ENCODE peak calls at places on chromosomes 12 and 14, in seven cellular contexts. C is PC-9; I is IMR-90; K is sigmoid colon; U is ovary; G is CD8-positive, alpha-beta T cell; X is mesendoderm. S is an unnamed sample. For H3K4me1, the result is how much of the 10 kb centered on the place peaks cover.

GRCh38 chr14:93024493-93024892 is 91.2 kb downstream of the ITPK1 start:
- DNase-seq in K (no peak), I (no peak), C (no peak), G (no peak), U (no peak), X (no peak), S (no peak)

GRCh38 chr14:99793213-99794155 is at the start of gene EML1:
- DNase-seq in C (no peak), K (peak), I (peak), U (peak), X (peak), G (peak), S (no peak)

GRCh38 chr14:76312821-76313220 is 63.1 kb upstream of the ESRRB start:
- DNase-seq in X (no peak), U (no peak), C (no peak), G (no peak), I (no peak), K (peak), S (no peak)

GRCh38 chr12:6394398-6394797 is 10.4 kb downstream of the LTBR start:
- DNase-seq in C (no peak), I (no peak), X (no peak), K (no peak), G (no peak), U (no peak), S (no peak)

GRCh38 chr14:75979641-75980422 is 2.0 kb downstream of the TGFB3 start:
- DNase-seq in G (no peak), K (peak), I (no peak), C (no peak), X (no peak), U (peak), S (no peak)

GRCh38 chr12:31005944-31006361 is 67.7 kb upstream of the DDX11 start:
- DNase-seq in I (peak), K (peak), G (no peak), C (peak), X (peak), U (no peak), S (no peak)

GRCh38 chr12:60194682-60195081 is 598.9 kb downstream of the SLC16A7 start:
- DNase-seq in U (no peak), I (peak), X (peak), C (no peak), G (no peak), K (no peak), S (no peak)

GRCh38 chr12:32312049-32312670 is 87.2 kb upstream of the FGD4 start:
- DNase-seq in I (peak), K (no peak), X (peak), G (no peak), C (peak), U (no peak), S (no peak)

GRCh38 chr12:82242729-82243128 is 115.5 kb downstream of the CCDC59 start:
- DNase-seq in C (no peak), G (no peak), U (no peak), I (no peak), K (no peak), X (no peak), S (no peak)

GRCh38 chr12:76186507-76186906 is 102.0 kb upstream of the NAP1L1 start:
- DNase-seq in U (no peak), X (no peak), C (no peak), I (peak), G (no peak), K (no peak), S (no peak)

GRCh38 chr12:78977463-78977862 is 112.9 kb downstream of the SYT1 start:
- DNase-seq in K (no peak), G (no peak), X (no peak), I (no peak), U (no peak), C (no peak), S (no peak)

GRCh38 chr12:131351319-131352028 is 359.4 kb upstream of the SFSWAP start:
- DNase-seq in G (no peak), X (peak), U (no peak), C (no peak), I (no peak), K (no peak), S (no peak)

GRCh38 chr12:72511906-72512305 is 239.7 kb downstream of the TRHDE start:
- DNase-seq in U (no peak), X (peak), I (peak), G (no peak), K (no peak), C (no peak), S (no peak)

GRCh38 chr12:105041186-105041585 is 43.1 kb downstream of the ALDH1L2 start:
- DNase-seq in I (no peak), U (no peak), X (no peak), G (no peak), K (no peak), C (no peak), S (no peak)

GRCh38 chr12:131087991-131088700 is 134.4 kb downstream of the ADGRD1 start:
- DNase-seq in U (peak), K (peak), I (no peak), X (no peak), C (peak), G (no peak), S (no peak)

GRCh38 chr12:5565933-5566632 is 134.2 kb downstream of the NTF3 start:
- DNase-seq in U (no peak), K (no peak), G (no peak), C (no peak), I (peak), X (no peak), S (no peak)

GRCh38 chr12:2383276-2384028 is 330.7 kb downstream of the CACNA1C start:
- DNase-seq in K (no peak), U (no peak), G (no peak), X (peak), I (no peak), C (no peak), S (no peak)

GRCh38 chr14:64796369-64796768 is 83.3 kb downstream of the SPTB start:
- DNase-seq in G (no peak), C (no peak), U (no peak), K (no peak), X (no peak), I (no peak), S (no peak)

GRCh38 chr14:68143341-68143807 is 323.8 kb downstream of the RAD51B start:
- DNase-seq in I (peak), G (no peak), C (no peak), X (no peak), K (peak), U (peak), S (no peak)

GRCh38 chr12:81078469-81079196 is 754 bp downstream of the ACSS3 start:
- DNase-seq in K (no peak), U (peak), G (no peak), C (no peak), I (peak), X (peak), S (no peak)

GRCh38 chr12:18700254-18700653 is 37.6 kb downstream of the PLCZ1 start:
- DNase-seq in K (no peak), U (peak), I (peak), G (no peak), X (peak), C (no peak), S (peak)

GRCh38 chr14:22748691-22749090 is 17.8 kb upstream of the OXA1L start:
- DNase-seq in U (no peak), C (no peak), K (no peak), I (no peak), G (no peak), X (no peak), S (no peak)

GRCh38 chr12:54439521-54440255 is 20.6 kb upstream of the ITGA5 start:
- DNase-seq in X (peak), C (peak), I (peak), G (no peak), U (no peak), K (no peak), S (no peak)

GRCh38 chr14:49975286-49975685 is 82.4 kb downstream of the ARF6 start:
- DNase-seq in K (no peak), X (no peak), G (no peak), C (peak), I (peak), U (no peak), S (no peak)

GRCh38 chr12:85803923-85804322 is 32.3 kb downstream of the RASSF9 start:
- DNase-seq in K (no peak), I (no peak), U (no peak), C (no peak), X (no peak), G (no peak), S (no peak)

GRCh38 chr14:69877492-69877891 is 1.7 kb upstream of the SMOC1 start:
- DNase-seq in X (peak), U (no peak), K (no peak), G (no peak), I (peak), C (no peak), S (no peak)

GRCh38 chr12:39173689-39174088 is 268.3 kb upstream of the CPNE8 start:
- DNase-seq in K (no peak), X (no peak), C (no peak), G (no peak), I (no peak), U (no peak), S (no peak)

GRCh38 chr14:52840916-52841315 is 49.5 kb upstream of the GNPNAT1 start:
- DNase-seq in X (no peak), K (peak), C (no peak), I (peak), U (no peak), G (no peak), S (no peak)

GRCh38 chr14:22929104-22929847 is at the start of gene PRMT5:
- DNase-seq in I (peak), U (peak), X (peak), C (peak), K (peak), G (peak), S (peak)

GRCh38 chr14:51823706-51824105 is 36.7 kb upstream of the GNG2 start:
- DNase-seq in G (no peak), C (peak), U (no peak), K (no peak), X (no peak), I (peak), S (no peak)

GRCh38 chr14:93775158-93775557 is 13.1 kb downstream of the PRIMA1 start:
- DNase-seq in K (no peak), U (no peak), X (no peak), G (no peak), I (no peak), C (no peak), S (no peak)

DNA sequence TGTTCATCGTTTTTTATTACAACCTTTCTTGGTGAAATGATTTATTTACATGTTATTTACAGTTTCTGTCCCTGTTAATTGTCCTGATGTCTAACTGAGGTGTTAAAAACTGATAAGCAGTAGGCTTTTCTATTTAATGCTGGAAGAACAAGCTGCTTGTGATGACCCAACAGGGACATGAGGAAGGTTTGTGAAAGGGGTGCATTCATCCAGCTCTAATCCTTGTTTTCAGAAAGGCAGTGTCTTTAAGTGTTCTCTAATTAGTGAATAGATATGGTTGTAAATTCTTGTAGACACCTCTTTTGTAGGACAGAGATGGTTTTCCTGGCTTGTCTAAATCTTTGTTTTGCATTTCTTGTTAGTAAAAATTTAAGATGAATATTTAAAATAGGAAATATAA is 191.4 kb downstream of the FOXA1 start:
- DNase-seq in X (peak), G (no peak), C (no peak), U (no peak), K (no peak), I (no peak), S (no peak)
- H3K4me1 ChIP-seq in X (under half), G (under half), C (under half), U (under half), K (under half), I (under half), S (under half)

DNA sequence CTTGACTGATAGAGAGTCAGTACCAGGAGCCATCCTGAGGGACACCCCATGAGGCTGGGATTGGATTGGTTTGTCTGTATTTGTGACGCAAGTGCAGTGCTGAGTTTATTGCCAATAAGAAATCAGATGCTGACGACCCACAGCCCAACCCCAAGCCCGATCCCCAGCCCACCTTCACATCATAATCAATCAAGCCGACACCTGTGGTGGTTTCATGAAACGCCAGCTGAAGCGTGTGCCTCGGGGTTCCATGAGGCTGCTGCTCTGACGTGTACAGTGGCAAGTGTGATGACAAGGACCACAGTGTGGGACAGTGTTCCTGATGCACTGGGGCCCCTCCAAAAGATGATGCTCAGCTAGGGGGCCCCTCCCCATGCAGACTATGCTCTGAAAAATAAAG is 62.1 kb upstream of the C14orf180 start:
- DNase-seq in I (no peak), G (no peak), U (no peak), K (no peak), X (no peak), C (peak), S (no peak)
- H3K4me3 ChIP-seq in I (no peak), G (no peak), U (no peak), K (no peak), X (no peak), C (no peak), S (no peak)

GRCh38 chr12:52230364-52231281 is 2.4 kb upstream of the KRT7 start:
- DNase-seq in U (no peak), K (peak), G (no peak), X (peak), I (peak), C (peak), S (no peak)

GRCh38 chr12:52228931-52229330 is 4.1 kb upstream of the KRT7 start:
- DNase-seq in G (no peak), I (no peak), U (no peak), X (no peak), K (peak), C (peak), S (no peak)

GRCh38 chr12:52228366-52228765 is 4.7 kb upstream of the KRT7 start:
- DNase-seq in X (no peak), U (no peak), K (no peak), I (no peak), C (peak), G (no peak), S (no peak)

GRCh38 chr12:52231305-52232232 is 1.5 kb upstream of the KRT7 start:
- DNase-seq in G (no peak), K (peak), C (peak), X (no peak), U (no peak), I (no peak), S (no peak)

GRCh38 chr12:52229836-52230343 is 3.2 kb upstream of the KRT7 start:
- DNase-seq in U (no peak), C (no peak), K (peak), I (no peak), X (no peak), G (no peak), S (no peak)
- H3K4me1 ChIP-seq in U (under half), C (half or more), K (under half), I (under half), X (under half), G (under half), S (half or more)

GRCh38 chr12:4148418-4149056 is 125.0 kb upstream of the CCND2 start:
- DNase-seq in I (no peak), U (no peak), C (no peak), X (no peak), K (peak), G (peak), S (no peak)

GRCh38 chr12:4151362-4152121 is 122.0 kb upstream of the CCND2 start:
- DNase-seq in X (no peak), K (no peak), I (no peak), G (no peak), U (no peak), C (no peak), S (no peak)

GRCh38 chr12:4153343-4153892 is 120.1 kb upstream of the CCND2 start:
- DNase-seq in G (peak), I (no peak), C (no peak), U (no peak), X (peak), K (no peak), S (no peak)

GRCh38 chr12:4154672-4155225 is 118.8 kb upstream of the CCND2 start:
- DNase-seq in G (no peak), C (no peak), U (no peak), X (no peak), I (no peak), K (no peak), S (no peak)

GRCh38 chr12:4152145-4152795 is 121.3 kb upstream of the CCND2 start:
- DNase-seq in I (no peak), G (no peak), K (no peak), U (no peak), C (no peak), X (no peak), S (no peak)
- H3K4me3 ChIP-seq in I (no peak), G (no peak), K (no peak), U (no peak), C (no peak), X (no peak), S (no peak)

S was measured in keratinocyte.